ENCODE peak calls at places on chromosomes 12 and 14, in seven cellular contexts. L is MM.1S, B is progenitor cell of endocrine pancreas, N is Peyer's patch, U is HFF-Myc, O is spleen, Q is fibroblast of pulmonary artery. I is an unnamed sample.

GRCh38 chr12:65561798-65562382 is 262.4 kb upstream of the HMGA2 start:
- DNase-seq in L (no peak), B (no peak), N (no peak), U (no peak), O (no peak), Q (peak), I (no peak)

GRCh38 chr12:76878045-76878898 is 547 bp downstream of the CSRP2 start:
- DNase-seq in L (peak), B (peak), N (no peak), U (no peak), O (no peak), Q (peak), I (no peak)

GRCh38 chr12:101745481-101745880 is 6.2 kb upstream of the SYCP3 start:
- DNase-seq in L (no peak), B (no peak), N (no peak), U (no peak), O (no peak), Q (peak), I (no peak)

GRCh38 chr14:99561827-99562226 is 42.2 kb downstream of the CCDC85C start:
- DNase-seq in L (no peak), B (no peak), N (no peak), U (no peak), O (no peak), Q (no peak), I (no peak)

GRCh38 chr14:76810953-76811400 is 1.7 kb downstream of the ANGEL1 start:
- DNase-seq in L (peak), B (no peak), N (peak), U (no peak), O (no peak), Q (peak), I (peak)

GRCh38 chr12:24919346-24920001 is 29.4 kb downstream of the BCAT1 start:
- DNase-seq in L (no peak), B (no peak), N (no peak), U (no peak), O (no peak), Q (no peak), I (no peak)

GRCh38 chr14:51650721-51651387 is 856 bp upstream of the FRMD6 start:
- DNase-seq in L (peak), B (peak), N (peak), U (no peak), O (peak), Q (no peak), I (peak)

GRCh38 chr14:74135386-74135785 is 50.6 kb downstream of the LIN52 start:
- DNase-seq in L (no peak), B (no peak), N (no peak), U (no peak), O (no peak), Q (peak), I (no peak)

GRCh38 chr14:99821519-99822165 is 28.4 kb downstream of the EML1 start:
- DNase-seq in L (no peak), B (no peak), N (no peak), U (peak), O (no peak), Q (peak), I (no peak)

GRCh38 chr14:68394719-68395117 is 398.1 kb downstream of the ZFP36L1 start:
- DNase-seq in L (no peak), B (no peak), N (no peak), U (no peak), O (peak), Q (no peak), I (no peak)

GRCh38 chr14:74566174-74567125 is 45.6 kb downstream of the LTBP2 start:
- DNase-seq in L (no peak), B (no peak), N (no peak), U (no peak), O (peak), Q (no peak), I (no peak)

GRCh38 chr12:47834199-47835016 is 14.7 kb upstream of the HDAC7 start:
- DNase-seq in L (no peak), B (no peak), N (no peak), U (no peak), O (peak), Q (no peak), I (no peak)

GRCh38 chr14:32417956-32418552 is 89.0 kb downstream of the AKAP6 start:
- DNase-seq in L (no peak), B (no peak), N (peak), U (peak), O (no peak), Q (peak), I (peak)

GRCh38 chr12:124764451-124764850 is 99.2 kb downstream of the SCARB1 start:
- DNase-seq in L (peak), B (no peak), N (peak), U (peak), O (no peak), Q (peak), I (peak)

GRCh38 chr12:4287325-4288290 is 14.0 kb downstream of the CCND2 start:
- DNase-seq in L (no peak), B (no peak), N (no peak), U (no peak), O (no peak), Q (no peak), I (no peak)

GRCh38 chr14:102043251-102044025 is 43.4 kb downstream of the HSP90AA1 start:
- DNase-seq in L (no peak), B (no peak), N (no peak), U (no peak), O (no peak), Q (no peak), I (no peak)

GRCh38 chr12:20593611-20594010 is 101.5 kb upstream of the SLCO1C1 start:
- DNase-seq in L (no peak), B (no peak), N (no peak), U (no peak), O (no peak), Q (no peak), I (no peak)

GRCh38 chr14:32202941-32203882 is at the start of gene RNU6-8:
- DNase-seq in L (peak), B (peak), N (peak), U (peak), O (peak), Q (peak), I (peak)

GRCh38 chr12:97767347-97767746 is 304.7 kb downstream of the RMST start:
- DNase-seq in L (no peak), B (no peak), N (no peak), U (no peak), O (no peak), Q (peak), I (no peak)

GRCh38 chr12:116458492-116458891 is 100.7 kb upstream of the MAP1LC3B2 start:
- DNase-seq in L (no peak), B (no peak), N (no peak), U (no peak), O (peak), Q (no peak), I (no peak)

GRCh38 chr14:75822522-75823288 is 159.1 kb downstream of the TGFB3 start:
- DNase-seq in L (no peak), B (no peak), N (no peak), U (peak), O (no peak), Q (peak), I (no peak)

GRCh38 chr14:56501909-56502530 is 77.6 kb upstream of the TMEM260 start:
- DNase-seq in L (no peak), B (no peak), N (no peak), U (no peak), O (no peak), Q (no peak), I (no peak)

GRCh38 chr12:62123721-62124203 is 136.4 kb upstream of the USP15 start:
- DNase-seq in L (peak), B (peak), N (no peak), U (peak), O (no peak), Q (peak), I (peak)

GRCh38 chr12:3600039-3600720 is 109.2 kb downstream of the PRMT8 start:
- DNase-seq in L (no peak), B (no peak), N (no peak), U (no peak), O (peak), Q (no peak), I (no peak)

GRCh38 chr14:55976619-55977018 is 141.6 kb upstream of the PELI2 start:
- DNase-seq in L (no peak), B (no peak), N (no peak), U (no peak), O (no peak), Q (peak), I (peak)

GRCh38 chr14:86852530-86852929 is 1140.5 kb downstream of the GALC start:
- DNase-seq in L (no peak), B (no peak), N (no peak), U (peak), O (no peak), Q (peak), I (no peak)

GRCh38 chr14:22656945-22657711 is 13.0 kb upstream of the OR6J1 start:
- DNase-seq in L (no peak), B (no peak), N (no peak), U (no peak), O (no peak), Q (peak), I (no peak)

GRCh38 chr12:96720363-96720705 is 186.7 kb upstream of the NEDD1 start:
- DNase-seq in L (peak), B (no peak), N (peak), U (no peak), O (peak), Q (no peak), I (peak)

DNA sequence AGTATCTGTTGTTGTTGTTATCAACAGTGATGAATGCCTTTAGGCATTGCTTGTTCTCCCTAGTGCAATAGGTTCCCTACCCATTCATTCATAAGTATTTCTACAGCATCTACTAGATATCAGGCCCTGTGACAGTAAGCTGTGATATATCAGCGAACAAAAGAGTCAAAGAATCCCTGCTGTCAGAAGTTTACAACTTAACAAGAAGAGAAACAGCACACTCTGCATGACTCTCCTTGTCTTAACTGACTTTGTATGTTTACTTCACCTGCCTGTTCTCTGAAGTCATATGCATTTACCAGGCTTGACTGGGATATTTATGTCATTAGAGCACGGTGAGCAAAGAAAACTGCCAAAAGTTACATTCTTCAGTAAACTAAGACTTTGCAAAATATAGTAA is 452.2 kb upstream of the RPL10L start:
- DNase-seq in L (no peak), B (no peak), N (no peak), U (no peak), O (no peak), Q (no peak), I (no peak)
- TF ChIP-seq CTCF in L (no peak), B (no peak), N (no peak), U (no peak), O (no peak), Q (no peak), I (no peak)

GRCh38 chr12:88628856-88629509 is 48.7 kb upstream of the KITLG start:
- DNase-seq in L (no peak), B (no peak), N (no peak), U (peak), O (no peak), Q (no peak), I (no peak)

GRCh38 chr12:88625316-88625715 is 45.0 kb upstream of the KITLG start:
- DNase-seq in L (no peak), B (no peak), N (no peak), U (no peak), O (no peak), Q (no peak), I (no peak)

GRCh38 chr12:88627501-88627900 is 47.2 kb upstream of the KITLG start:
- DNase-seq in L (no peak), B (no peak), N (no peak), U (no peak), O (no peak), Q (peak), I (no peak)

GRCh38 chr12:88623777-88624548 is 43.7 kb upstream of the KITLG start:
- DNase-seq in L (no peak), B (no peak), N (no peak), U (no peak), O (no peak), Q (no peak), I (no peak)

DNA sequence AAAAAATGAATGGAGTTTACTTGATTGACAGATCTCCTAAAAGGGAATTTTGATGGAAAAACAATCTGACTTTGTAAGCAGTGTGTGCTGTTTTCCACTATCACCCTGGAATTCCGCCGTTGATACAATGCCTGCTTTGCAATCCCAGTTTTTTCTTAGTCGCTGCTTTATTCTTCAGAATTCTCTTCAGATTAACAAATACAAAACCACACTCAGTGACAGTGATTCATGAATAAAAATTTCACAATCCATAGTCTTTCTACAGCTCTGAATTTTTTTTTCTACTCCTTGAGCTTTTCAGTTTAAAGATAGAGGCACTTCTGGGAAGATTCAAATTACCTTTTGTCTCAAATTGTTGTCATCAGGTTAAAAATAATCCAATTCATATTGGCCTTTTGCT is 44.6 kb upstream of the KITLG start:
- DNase-seq in L (no peak), B (no peak), N (no peak), U (no peak), O (no peak), Q (peak), I (no peak)
- TF ChIP-seq CTCF in L (no peak), B (no peak), N (no peak), U (no peak), O (no peak), Q (no peak), I (no peak)

GRCh38 chr14:71165121-71165574 is 257.9 kb downstream of the PCNX1 start:
- DNase-seq in L (no peak), B (no peak), N (peak), U (no peak), O (peak), Q (peak), I (peak)

GRCh38 chr14:71165650-71166049 is 258.4 kb downstream of the PCNX1 start:
- DNase-seq in L (no peak), B (no peak), N (no peak), U (no peak), O (no peak), Q (peak), I (peak)

GRCh38 chr14:71168564-71168963 is 261.3 kb downstream of the PCNX1 start:
- DNase-seq in L (no peak), B (no peak), N (no peak), U (no peak), O (no peak), Q (no peak), I (no peak)

GRCh38 chr14:71163842-71164500 is 256.7 kb downstream of the PCNX1 start:
- DNase-seq in L (no peak), B (no peak), N (no peak), U (no peak), O (no peak), Q (no peak), I (no peak)

GRCh38 chr14:71166434-71166833 is 259.2 kb downstream of the PCNX1 start:
- DNase-seq in L (no peak), B (no peak), N (no peak), U (peak), O (no peak), Q (peak), I (peak)
- TF ChIP-seq CTCF in L (no peak), B (peak), N (peak), U (peak), O (peak), Q (no peak), I (peak)

DNA sequence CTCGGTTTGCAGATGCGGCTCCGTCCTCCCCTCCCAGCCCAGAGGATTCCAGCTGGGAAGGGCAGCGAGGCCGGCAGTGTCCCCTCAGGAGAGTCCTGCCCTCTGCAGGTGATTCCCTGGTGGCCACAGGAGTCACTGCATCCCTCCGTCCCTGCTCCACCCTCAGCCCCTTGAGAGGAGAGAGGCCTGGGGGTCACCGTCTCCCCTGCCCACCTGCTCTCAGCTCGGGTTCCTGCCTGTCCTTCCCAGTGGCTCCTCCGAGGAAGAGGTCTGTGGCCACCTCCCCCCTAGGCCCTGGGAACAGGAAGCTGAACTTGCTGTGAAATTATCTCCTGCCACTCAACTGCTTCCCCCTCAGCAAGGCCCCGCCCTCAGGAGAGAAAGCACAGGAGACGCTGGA is 12.9 kb upstream of the GALNT9 start:
- DNase-seq in L (no peak), B (no peak), N (no peak), U (no peak), O (no peak), Q (no peak), I (no peak)
- TF ChIP-seq CTCF in L (no peak), B (peak), N (no peak), U (no peak), O (peak), Q (peak), I (no peak)

DNA sequence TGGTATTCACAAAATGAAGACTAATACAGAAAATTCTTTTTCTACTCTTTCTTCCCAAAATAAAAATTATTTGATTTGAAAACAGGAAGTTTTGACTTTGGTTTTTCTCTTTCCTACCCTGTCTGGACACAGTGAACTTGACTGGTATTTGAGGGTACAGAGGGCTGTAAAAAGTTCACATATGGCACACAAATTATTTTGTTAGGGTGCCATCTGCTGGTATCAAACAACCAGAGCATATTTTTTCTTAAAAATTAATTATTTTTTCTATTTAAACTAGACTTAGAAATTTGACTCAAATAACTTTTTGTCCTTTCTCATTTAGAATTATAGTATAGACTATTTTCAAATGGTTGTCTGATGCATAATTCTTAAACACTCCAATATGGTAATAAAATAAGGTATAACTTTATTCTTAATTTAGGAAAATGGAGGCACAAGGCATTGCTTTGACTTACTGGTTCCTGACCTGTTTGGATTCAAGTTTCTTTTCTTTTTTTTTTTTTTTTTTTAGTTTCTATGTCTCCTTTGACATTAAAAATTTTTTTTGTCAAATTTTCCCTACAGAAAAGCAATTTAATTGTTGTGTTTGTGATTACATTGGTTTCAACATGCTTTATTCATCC is 390.6 kb downstream of the PRKD1 start:
- DNase-seq in L (peak), B (no peak), N (no peak), U (no peak), O (no peak), Q (peak), I (no peak)
- TF ChIP-seq CTCF in L (peak), B (peak), N (no peak), U (no peak), O (no peak), Q (peak), I (peak)

GRCh38 chr12:46131729-46132128 is 137.1 kb downstream of the SLC38A1 start:
- DNase-seq in L (peak), B (no peak), N (no peak), U (no peak), O (no peak), Q (no peak), I (no peak)
- TF ChIP-seq CTCF in L (no peak), B (peak), N (peak), U (no peak), O (no peak), Q (no peak), I (peak)

GRCh38 chr12:94329366-94329765 is 130.3 kb downstream of the CEP83 start:
- DNase-seq in L (no peak), B (no peak), N (no peak), U (no peak), O (no peak), Q (no peak), I (no peak)
- TF ChIP-seq CTCF in L (peak), B (no peak), N (no peak), U (no peak), O (no peak), Q (peak), I (no peak)

GRCh38 chr14:93212432-93212831 is 5.4 kb downstream of the UBR7 start:
- DNase-seq in L (no peak), B (no peak), N (no peak), U (no peak), O (no peak), Q (no peak), I (no peak)

GRCh38 chr14:93206793-93207467 is at the start of the genes GON7 and UBR7:
- DNase-seq in L (peak), B (peak), N (peak), U (peak), O (peak), Q (peak), I (peak)

GRCh38 chr14:93207468-93208308 is 632 bp downstream of the UBR7 start:
- DNase-seq in L (no peak), B (peak), N (no peak), U (no peak), O (no peak), Q (peak), I (no peak)
- TF ChIP-seq CTCF in L (peak), B (peak), N (no peak), U (peak), O (peak), Q (peak), I (no peak)